ENCODE peak calls at places on chromosome 11, in ten cellular contexts. One of them, this sample, is unnamed.

GRCh38 chr11:100930185-100930778 is 199.3 kb downstream of the PGR start:
- DNase-seq in EH: peak
- DNase-seq in NCI-H460: peak
- DNase-seq in skeletal muscle cell: no peak
- DNase-seq in lung microvascular endothelial cell: peak
- DNase-seq in body of pancreas: no peak
- DNase-seq in NCI-H1092 treated with DMSO at 0.1 percent for 48 hours: peak
- DNase-seq in lung: no peak
- DNase-seq in heart left ventricle: no peak
- DNase-seq in DMS153: peak
- DNase-seq in this sample: peak

GRCh38 chr11:59918987-59919589 is 19.1 kb upstream of the OOSP1 start:
- DNase-seq in EH: peak
- DNase-seq in NCI-H460: peak
- DNase-seq in skeletal muscle cell: no peak
- DNase-seq in lung microvascular endothelial cell: peak
- DNase-seq in body of pancreas: peak
- DNase-seq in NCI-H1092 treated with DMSO at 0.1 percent for 48 hours: peak
- DNase-seq in lung: no peak
- DNase-seq in heart left ventricle: no peak
- DNase-seq in DMS153: no peak
- DNase-seq in this sample: peak

GRCh38 chr11:83238111-83238510 is 44.6 kb downstream of the ANKRD42 start:
- DNase-seq in EH: no peak
- DNase-seq in NCI-H460: no peak
- DNase-seq in skeletal muscle cell: no peak
- DNase-seq in lung microvascular endothelial cell: no peak
- DNase-seq in body of pancreas: no peak
- DNase-seq in NCI-H1092 treated with DMSO at 0.1 percent for 48 hours: no peak
- DNase-seq in lung: no peak
- DNase-seq in heart left ventricle: no peak
- DNase-seq in DMS153: no peak
- DNase-seq in this sample: peak

GRCh38 chr11:63889344-63889743 is 27.6 kb downstream of the RCOR2 start:
- DNase-seq in EH: no peak
- DNase-seq in NCI-H460: no peak
- DNase-seq in skeletal muscle cell: no peak
- DNase-seq in lung microvascular endothelial cell: no peak
- DNase-seq in body of pancreas: no peak
- DNase-seq in NCI-H1092 treated with DMSO at 0.1 percent for 48 hours: no peak
- DNase-seq in lung: no peak
- DNase-seq in heart left ventricle: no peak
- DNase-seq in DMS153: no peak
- DNase-seq in this sample: no peak

GRCh38 chr11:73249304-73249703 is 22.8 kb upstream of the P2RY6 start:
- DNase-seq in EH: no peak
- DNase-seq in NCI-H460: no peak
- DNase-seq in skeletal muscle cell: no peak
- DNase-seq in lung microvascular endothelial cell: no peak
- DNase-seq in body of pancreas: no peak
- DNase-seq in NCI-H1092 treated with DMSO at 0.1 percent for 48 hours: no peak
- DNase-seq in lung: no peak
- DNase-seq in heart left ventricle: no peak
- DNase-seq in DMS153: no peak
- DNase-seq in this sample: peak

GRCh38 chr11:67498544-67498972 is 6.6 kb downstream of the PITPNM1 start:
- DNase-seq in EH: no peak
- DNase-seq in NCI-H460: no peak
- DNase-seq in skeletal muscle cell: no peak
- DNase-seq in lung microvascular endothelial cell: no peak
- DNase-seq in body of pancreas: no peak
- DNase-seq in NCI-H1092 treated with DMSO at 0.1 percent for 48 hours: no peak
- DNase-seq in lung: no peak
- DNase-seq in heart left ventricle: peak
- DNase-seq in DMS153: no peak
- DNase-seq in this sample: no peak

GRCh38 chr11:74696488-74696887 is 34.7 kb downstream of the CHRDL2 start:
- DNase-seq in EH: peak
- DNase-seq in NCI-H460: no peak
- DNase-seq in skeletal muscle cell: no peak
- DNase-seq in lung microvascular endothelial cell: no peak
- DNase-seq in body of pancreas: no peak
- DNase-seq in NCI-H1092 treated with DMSO at 0.1 percent for 48 hours: no peak
- DNase-seq in lung: no peak
- DNase-seq in heart left ventricle: no peak
- DNase-seq in DMS153: no peak
- DNase-seq in this sample: peak

GRCh38 chr11:90947930-90948329 is 725.1 kb upstream of the CHORDC1 start:
- DNase-seq in EH: no peak
- DNase-seq in NCI-H460: no peak
- DNase-seq in skeletal muscle cell: no peak
- DNase-seq in lung microvascular endothelial cell: no peak
- DNase-seq in body of pancreas: no peak
- DNase-seq in NCI-H1092 treated with DMSO at 0.1 percent for 48 hours: no peak
- DNase-seq in lung: no peak
- DNase-seq in heart left ventricle: no peak
- DNase-seq in DMS153: no peak
- DNase-seq in this sample: no peak

GRCh38 chr11:130209128-130209932 is 49.7 kb downstream of the ST14 start:
- DNase-seq in EH: no peak
- DNase-seq in NCI-H460: no peak
- DNase-seq in skeletal muscle cell: no peak
- DNase-seq in lung microvascular endothelial cell: no peak
- DNase-seq in body of pancreas: peak
- DNase-seq in NCI-H1092 treated with DMSO at 0.1 percent for 48 hours: no peak
- DNase-seq in lung: peak
- DNase-seq in heart left ventricle: no peak
- DNase-seq in DMS153: no peak
- DNase-seq in this sample: no peak

GRCh38 chr11:73274722-73275380 is 2.7 kb downstream of the P2RY6 start:
- DNase-seq in EH: no peak
- DNase-seq in NCI-H460: no peak
- DNase-seq in skeletal muscle cell: no peak
- DNase-seq in lung microvascular endothelial cell: no peak
- DNase-seq in body of pancreas: no peak
- DNase-seq in NCI-H1092 treated with DMSO at 0.1 percent for 48 hours: no peak
- DNase-seq in lung: no peak
- DNase-seq in heart left ventricle: no peak
- DNase-seq in DMS153: no peak
- DNase-seq in this sample: no peak

This sample was measured in iris pigment epithelial cell.